ENCODE peak calls at places on chromosomes 11 and 22, in eight cellular contexts. C is SK-N-SH, X is HepG2, Q is HCT116, S is K562, A is A549, R is Panc1, T is HL-60. G is an unnamed sample.

GRCh38 chr11:64744544-64745218 is 739 bp upstream of the RASGRP2 start:
- DNase-seq in S (peak; percentile 88), R (no peak), A (no peak), T (no peak), Q (no peak), C (peak; percentile 86), X (no peak), G (no peak)

GRCh38 chr11:116786966-116787365 is 857 bp downstream of the ZPR1 start:
- DNase-seq in X (no peak), Q (no peak), S (no peak), T (no peak), C (peak; percentile 27), R (no peak), A (no peak), G (no peak)

GRCh38 chr22:46129390-46130041 is 20.8 kb upstream of the PPARA start:
- DNase-seq in T (peak; percentile 81), A (no peak), S (no peak), C (no peak), Q (no peak), X (no peak), R (no peak), G (no peak)

GRCh38 chr11:88886796-88887195 is 179.0 kb downstream of the GRM5 start:
- DNase-seq in C (peak; percentile 4), A (peak; percentile 57), X (peak; percentile 40), R (peak; percentile 51), T (peak; percentile 49), S (peak; percentile 6), Q (peak; percentile 55), G (peak; percentile 84)

GRCh38 chr22:44727148-44727547 is 25.1 kb downstream of the PRR5 start:
- DNase-seq in S (no peak), A (no peak), X (no peak), C (peak; percentile 13), Q (no peak), T (no peak), R (no peak), G (no peak)

GRCh38 chr11:13215157-13215556 is 62.4 kb upstream of the BMAL1 start:
- DNase-seq in S (no peak), T (no peak), R (no peak), Q (peak; percentile 72), A (peak; percentile 82), C (no peak), X (no peak), G (no peak)

GRCh38 chr11:113448311-113448666 is 26.9 kb downstream of the DRD2 start:
- DNase-seq in R (no peak), A (no peak), S (no peak), Q (no peak), T (no peak), X (no peak), C (no peak), G (no peak)

GRCh38 chr11:23124996-23125395 is 264.7 kb upstream of the CCDC179 start:
- DNase-seq in A (no peak), C (no peak), R (no peak), Q (no peak), X (peak; percentile 6), S (no peak), T (no peak), G (no peak)

GRCh38 chr11:69510471-69511357 is 29.3 kb downstream of the LINC01488 start:
- DNase-seq in A (no peak), X (no peak), S (no peak), Q (no peak), R (no peak), C (no peak), T (no peak), G (no peak)

GRCh38 chr11:115425243-115425642 is 79.0 kb downstream of the CADM1 start:
- DNase-seq in T (no peak), X (no peak), S (no peak), A (no peak), Q (no peak), C (no peak), R (no peak), G (no peak)

GRCh38 chr22:39933741-39934140 is 26.5 kb upstream of the TMA7B start:
- DNase-seq in S (no peak), R (no peak), X (no peak), Q (no peak), T (no peak), A (no peak), C (no peak), G (no peak)

GRCh38 chr22:38415046-38415445 is 40.0 kb downstream of the KCNJ4 start:
- DNase-seq in Q (no peak), R (no peak), A (no peak), C (no peak), X (no peak), S (no peak), T (no peak), G (no peak)

GRCh38 chr11:119093951-119094815 is 7.5 kb downstream of the DPAGT1 start:
- DNase-seq in T (peak; percentile 30), R (no peak), X (no peak), A (no peak), Q (no peak), S (peak; percentile 65), C (peak; percentile 40), G (peak; percentile 48)

GRCh38 chr22:37189011-37189466 is 992 bp upstream of the C1QTNF6 start:
- DNase-seq in C (no peak), T (no peak), X (no peak), Q (peak; percentile 58), S (no peak), R (no peak), A (no peak), G (peak; percentile 35)

GRCh38 chr11:106695506-106695905 is 322.8 kb downstream of the GUCY1A2 start:
- DNase-seq in C (no peak), A (peak; percentile 2), S (no peak), T (no peak), Q (no peak), R (no peak), X (no peak), G (no peak)

GRCh38 chr11:69423181-69423580 is 58.3 kb upstream of the LINC01488 start:
- DNase-seq in T (no peak), S (no peak), A (no peak), X (no peak), R (no peak), Q (no peak), C (no peak), G (no peak)

GRCh38 chr22:20615021-20615420 is 107.6 kb downstream of the MED15 start:
- DNase-seq in T (no peak), X (no peak), Q (no peak), S (no peak), R (no peak), C (no peak), A (no peak), G (no peak)

GRCh38 chr11:71203681-71204080 is 48.7 kb downstream of the SHANK2 start:
- DNase-seq in Q (no peak), A (no peak), T (no peak), X (no peak), R (no peak), C (no peak), S (no peak), G (no peak)

GRCh38 chr11:103959279-103959930 is 77.0 kb upstream of the DDI1 start:
- DNase-seq in Q (no peak), R (no peak), X (no peak), C (no peak), S (no peak), T (no peak), A (peak; percentile 39), G (no peak)

GRCh38 chr11:100830978-100831732 is 144.1 kb downstream of the ARHGAP42 start:
- DNase-seq in S (no peak), Q (no peak), T (no peak), C (no peak), X (no peak), A (peak; percentile 23), R (no peak), G (peak; percentile 30)

GRCh38 chr22:25202290-25202921 is 2.7 kb downstream of the CRYBB3 start:
- DNase-seq in Q (peak; percentile 29), T (peak; percentile 59), S (peak; percentile 62), A (peak; percentile 57), R (peak; percentile 45), X (peak; percentile 59), C (peak; percentile 89), G (peak; percentile 85)

GRCh38 chr22:32539631-32540449 is 65.2 kb downstream of the FBXO7 start:
- DNase-seq in S (no peak), A (peak; percentile 16), Q (no peak), R (no peak), T (no peak), X (no peak), C (no peak), G (no peak)
- TF ChIP-seq REST in S (no peak), A (no peak), Q (no peak), R (no peak), T (no peak), X (no peak), C (no peak), G (no peak)

GRCh38 chr11:78664606-78665005 is 89.9 kb upstream of the NARS2 start:
- DNase-seq in C (no peak), Q (no peak), R (no peak), T (no peak), S (no peak), X (no peak), A (no peak), G (no peak)
- TF ChIP-seq REST in C (no peak), Q (no peak), R (no peak), T (no peak), S (no peak), X (no peak), A (no peak), G (no peak)

GRCh38 chr22:27196483-27196882 is 539.1 kb downstream of the MIAT start:
- DNase-seq in A (no peak), C (no peak), Q (no peak), X (no peak), S (no peak), T (no peak), R (no peak), G (no peak)

GRCh38 chr22:27197071-27197470 is 539.7 kb downstream of the MIAT start:
- DNase-seq in S (no peak), A (no peak), C (no peak), T (no peak), X (no peak), R (no peak), Q (no peak), G (no peak)

GRCh38 chr22:27198518-27199035 is 541.2 kb downstream of the MIAT start:
- DNase-seq in S (no peak), T (no peak), A (no peak), C (no peak), Q (no peak), R (no peak), X (no peak), G (no peak)

GRCh38 chr22:27199354-27199753 is 542.0 kb downstream of the MIAT start:
- DNase-seq in A (no peak), R (no peak), X (no peak), Q (no peak), S (no peak), T (no peak), C (no peak), G (no peak)

DNA sequence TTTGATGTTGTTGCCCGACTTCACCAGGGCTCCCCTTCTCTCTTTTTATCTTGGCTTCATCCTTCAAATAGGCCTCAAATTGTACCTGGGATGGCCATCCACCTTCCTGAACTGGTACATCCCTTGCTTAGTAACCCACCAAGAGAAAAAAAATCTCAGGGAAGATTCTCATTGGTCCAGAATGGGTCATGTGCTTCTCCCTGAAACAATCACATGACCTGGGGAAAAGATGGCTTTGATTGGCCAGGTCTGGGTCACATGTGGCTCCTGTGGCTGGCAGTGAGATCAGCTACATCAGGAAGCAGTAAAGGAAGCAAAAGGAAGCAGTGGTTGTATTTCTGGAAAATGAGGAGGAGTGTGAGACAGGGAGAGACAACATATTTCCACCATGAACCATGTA is 540.2 kb downstream of the MIAT start:
- DNase-seq in T (no peak), S (peak; percentile 10), C (no peak), R (no peak), Q (no peak), A (peak; percentile 31), X (no peak), G (no peak)
- TF ChIP-seq REST in T (no peak), S (no peak), C (no peak), R (no peak), Q (no peak), A (no peak), X (no peak), G (no peak)

GRCh38 chr11:57478971-57479663 is 18.8 kb downstream of the RTN4RL2 start:
- DNase-seq in Q (no peak), C (peak; percentile 47), T (no peak), A (no peak), X (no peak), S (no peak), R (no peak), G (no peak)
- TF ChIP-seq REST in Q (no peak), C (no peak), T (no peak), A (no peak), X (no peak), S (no peak), R (no peak), G (no peak)

G was measured in GM23338.